ENCODE peak calls at places on chromosomes 12 and 14, in five cellular contexts. A is naive thymus-derived CD8-positive, alpha-beta T cell; G is HTR-8/SVneo; W is fibroblast of lung; X is GM18507. H is an unnamed sample.
A peak's percentile ranks its signal among the peaks of the same experiment; 100 is the strongest.

GRCh38 chr14:22887990-22888378 is 5.0 kb downstream of the REM2 start:
- DNase-seq in A (peak; percentile 37), G (no peak), W (no peak), X (peak; percentile 42), H (no peak)

GRCh38 chr12:130286741-130287140 is 50.9 kb upstream of the PIWIL1 start:
- DNase-seq in A (no peak), G (no peak), W (no peak), X (no peak), H (no peak)

GRCh38 chr14:64715628-64716412 is 11.6 kb downstream of the PLEKHG3 start:
- DNase-seq in A (no peak), G (no peak), W (peak; percentile 33), X (no peak), H (no peak)

GRCh38 chr12:110906985-110907384 is 13.4 kb downstream of the MYL2 start:
- DNase-seq in A (no peak), G (no peak), W (peak; percentile 87), X (no peak), H (no peak)

GRCh38 chr12:186006-186625 is 27.8 kb downstream of the SLC6A12 start:
- DNase-seq in A (no peak), G (no peak), W (no peak), X (no peak), H (no peak)

GRCh38 chr14:35806006-35806907 is 2.8 kb downstream of the RALGAPA1 start:
- DNase-seq in A (no peak), G (no peak), W (no peak), X (no peak), H (no peak)

GRCh38 chr14:61240206-61240605 is 40.9 kb downstream of the TMEM30B start:
- DNase-seq in A (no peak), G (no peak), W (no peak), X (no peak), H (no peak)

GRCh38 chr12:41407240-41407799 is 219.2 kb downstream of the PDZRN4 start:
- DNase-seq in A (no peak), G (no peak), W (no peak), X (no peak), H (no peak)

GRCh38 chr12:91781114-91781513 is 364.5 kb downstream of the BTG1 start:
- DNase-seq in A (no peak), G (no peak), W (peak; percentile 45), X (no peak), H (no peak)

GRCh38 chr12:10361622-10362021 is 28.2 kb downstream of the KLRK1 start:
- DNase-seq in A (no peak), G (no peak), W (peak; percentile 80), X (no peak), H (no peak)

GRCh38 chr12:109291531-109292341 is 17.3 kb downstream of the FOXN4 start:
- DNase-seq in A (no peak), G (no peak), W (peak; percentile 41), X (no peak), H (no peak)

GRCh38 chr14:37545174-37545573 is 49.9 kb downstream of the FOXA1 start:
- DNase-seq in A (no peak), G (no peak), W (no peak), X (no peak), H (no peak)

GRCh38 chr12:117518594-117519270 is 157.3 kb upstream of the NOS1 start:
- DNase-seq in A (no peak), G (no peak), W (peak; percentile 30), X (no peak), H (no peak)

GRCh38 chr14:104865631-104866441 is 768 bp downstream of the CEP170B start:
- DNase-seq in A (no peak), G (peak; percentile 64), W (peak; percentile 75), X (no peak), H (peak; percentile 80)

GRCh38 chr12:111413442-111414086 is 7.8 kb downstream of the SH2B3 start:
- DNase-seq in A (no peak), G (no peak), W (peak; percentile 78), X (no peak), H (peak; percentile 79)

GRCh38 chr12:1591029-1591428 is 3.4 kb downstream of the FBXL14 start:
- DNase-seq in A (peak; percentile 49), G (peak; percentile 64), W (peak; percentile 45), X (no peak), H (peak; percentile 32)

GRCh38 chr14:34297786-34298520 is 164.1 kb downstream of the SPTSSA start:
- DNase-seq in A (no peak), G (no peak), W (no peak), X (no peak), H (no peak)

GRCh38 chr12:105462841-105463240 is 132.3 kb downstream of the C12orf75 start:
- DNase-seq in A (no peak), G (no peak), W (peak; percentile 80), X (no peak), H (no peak)

GRCh38 chr14:69699743-69700309 is 67.1 kb upstream of the SRSF5 start:
- DNase-seq in A (no peak), G (no peak), W (no peak), X (no peak), H (no peak)

GRCh38 chr14:94691658-94692029 is 78.3 kb downstream of the GSC start:
- DNase-seq in A (no peak), G (no peak), W (peak; percentile 18), X (no peak), H (peak; percentile 3)

GRCh38 chr14:22653012-22653621 is 9.0 kb upstream of the OR6J1 start:
- DNase-seq in A (peak; percentile 36), G (peak; percentile 64), W (peak; percentile 67), X (peak; percentile 25), H (peak; percentile 49)

GRCh38 chr14:68780358-68781160 is 12.3 kb downstream of the ZFP36L1 start:
- DNase-seq in A (no peak), G (no peak), W (peak; percentile 73), X (no peak), H (peak; percentile 58)

GRCh38 chr12:66025477-66025876 is 105.1 kb downstream of the LLPH start:
- DNase-seq in A (no peak), G (no peak), W (peak; percentile 92), X (no peak), H (no peak)

GRCh38 chr12:10361084-10361483 is 28.8 kb downstream of the KLRK1 start:
- DNase-seq in A (no peak), G (no peak), W (peak; percentile 29), X (no peak), H (no peak)

GRCh38 chr14:58918066-58918465 is 270.4 kb upstream of the DAAM1 start:
- DNase-seq in A (no peak), G (peak; percentile 48), W (peak; percentile 62), X (no peak), H (peak; percentile 7)

GRCh38 chr12:53236443-53237111 is 4.6 kb upstream of the RARG start:
- DNase-seq in A (peak; percentile 41), G (no peak), W (no peak), X (no peak), H (no peak)

GRCh38 chr14:94816113-94816512 is 46.2 kb upstream of the GSC start:
- DNase-seq in A (no peak), G (no peak), W (no peak), X (no peak), H (no peak)

GRCh38 chr14:32576088-32576795 is 247.1 kb downstream of the AKAP6 start:
- DNase-seq in A (peak; percentile 2), G (peak; percentile 26), W (peak; percentile 49), X (no peak), H (no peak)

GRCh38 chr14:101858791-101859537 is 97.5 kb downstream of the PPP2R5C start:
- DNase-seq in A (no peak), G (no peak), W (no peak), X (no peak), H (no peak)

GRCh38 chr12:63276537-63277365 is 125.8 kb upstream of the AVPR1A start:
- DNase-seq in A (no peak), G (peak; percentile 10), W (peak; percentile 4), X (no peak), H (peak; percentile 9)

GRCh38 chr14:56349942-56350341 is 229.7 kb upstream of the TMEM260 start:
- DNase-seq in A (no peak), G (no peak), W (no peak), X (no peak), H (no peak)

GRCh38 chr12:110756611-110757010 is 13.9 kb upstream of the PPP1CC start:
- DNase-seq in A (no peak), G (no peak), W (peak; percentile 72), X (no peak), H (no peak)

GRCh38 chr12:122867701-122868461 is 28.0 kb downstream of the VPS37B start:
- DNase-seq in A (no peak), G (no peak), W (no peak), X (no peak), H (no peak)

H was measured in MG63.